ENCODE peak calls at places on chromosomes 2 and 18, in four cellular contexts. O is glutamatergic neuron, N is GM12891, U is A172. H is an unnamed sample.

GRCh38 chr2:182330451-182331325 is 96.1 kb downstream of the PDE1A start:
- DNase-seq in N (no peak), O (no peak), U (no peak), H (no peak)

GRCh38 chr2:241309684-241310117 is 5.8 kb downstream of the HDLBP start:
- DNase-seq in U (no peak), N (no peak), O (no peak), H (peak; percentile 48)

GRCh38 chr2:119461811-119462210 is 30.2 kb downstream of the TMEM37 start:
- DNase-seq in U (no peak), O (no peak), N (no peak), H (no peak)

GRCh38 chr2:8882094-8882493 is 44.7 kb upstream of the KIDINS220 start:
- DNase-seq in N (no peak), U (no peak), O (peak; percentile 53), H (peak; percentile 11)

GRCh38 chr18:49059028-49059670 is 108.4 kb upstream of the SMAD7 start:
- DNase-seq in O (no peak), U (peak; percentile 3), N (no peak), H (no peak)

GRCh38 chr18:58639751-58640427 is 11.0 kb upstream of the ALPK2 start:
- DNase-seq in N (no peak), O (no peak), U (peak; percentile 75), H (no peak)

GRCh38 chr2:31365348-31365747 is 49.2 kb downstream of the XDH start:
- DNase-seq in U (no peak), O (no peak), N (no peak), H (no peak)

GRCh38 chr2:169823996-169824372 is 721 bp downstream of the METTL5 start:
- DNase-seq in N (no peak), O (no peak), U (no peak), H (no peak)

GRCh38 chr2:25265022-25265421 is 76.7 kb downstream of the DNMT3A start:
- DNase-seq in N (no peak), O (no peak), U (no peak), H (no peak)

GRCh38 chr2:26696352-26696816 is 3.9 kb downstream of the KCNK3 start:
- DNase-seq in N (no peak), O (no peak), U (peak; percentile 99), H (peak; percentile 94)

GRCh38 chr2:134134313-134134706 is 119.6 kb upstream of the MGAT5 start:
- DNase-seq in U (no peak), N (no peak), O (no peak), H (no peak)

GRCh38 chr2:218960196-218961165 is 1.0 kb downstream of the CDK5R2 start:
- DNase-seq in N (no peak), O (peak; percentile 63), U (no peak), H (no peak)

GRCh38 chr2:173191601-173192000 is 116.0 kb downstream of the MAP3K20 start:
- DNase-seq in U (peak; percentile 83), O (no peak), N (no peak), H (no peak)

GRCh38 chr2:115880558-115880957 is 1438.1 kb downstream of the DPP10 start:
- DNase-seq in N (no peak), O (no peak), U (no peak), H (no peak)

GRCh38 chr2:74922592-74923227 is 35.7 kb upstream of the POLE4 start:
- DNase-seq in U (no peak), O (no peak), N (no peak), H (no peak)

GRCh38 chr2:206086683-206087350 is 843 bp upstream of the INO80D start:
- DNase-seq in O (no peak), U (no peak), N (no peak), H (no peak)

GRCh38 chr2:224432003-224432574 is 30.2 kb upstream of the FAM124B start:
- DNase-seq in N (no peak), U (no peak), O (no peak), H (peak; percentile 17)